ENCODE peak calls at places on chromosomes 11 and 22, in nine cellular contexts. One of them, this sample, is unnamed.

GRCh38 chr11:97140885-97141494 is 751.2 kb downstream of the JRKL start:
- DNase-seq in astrocyte of the cerebellum: no peak
- DNase-seq in heart left ventricle: no peak
- DNase-seq in uterus: no peak
- DNase-seq in BE2C: peak
- DNase-seq in GM06990: no peak
- DNase-seq in foreskin fibroblast: peak
- DNase-seq in left lung: no peak
- DNase-seq in lower lobe of right lung: no peak
- DNase-seq in this sample: peak

GRCh38 chr11:44572884-44573283 is 7.4 kb downstream of the CD82 start:
- DNase-seq in foreskin fibroblast: no peak
- DNase-seq in astrocyte of the cerebellum: no peak
- DNase-seq in left lung: no peak
- DNase-seq in heart left ventricle: no peak
- DNase-seq in uterus: no peak
- DNase-seq in BE2C: no peak
- DNase-seq in GM06990: no peak
- DNase-seq in lower lobe of right lung: no peak
- DNase-seq in this sample: no peak

GRCh38 chr11:91136631-91137030 is 913.8 kb upstream of the CHORDC1 start:
- DNase-seq in left lung: no peak
- DNase-seq in GM06990: no peak
- DNase-seq in lower lobe of right lung: no peak
- DNase-seq in heart left ventricle: no peak
- DNase-seq in uterus: no peak
- DNase-seq in foreskin fibroblast: no peak
- DNase-seq in astrocyte of the cerebellum: no peak
- DNase-seq in BE2C: no peak
- DNase-seq in this sample: no peak

GRCh38 chr11:63445720-63446119 is 45.2 kb downstream of the PLAAT5 start:
- DNase-seq in astrocyte of the cerebellum: no peak
- DNase-seq in foreskin fibroblast: peak
- DNase-seq in lower lobe of right lung: no peak
- DNase-seq in BE2C: no peak
- DNase-seq in left lung: no peak
- DNase-seq in GM06990: no peak
- DNase-seq in heart left ventricle: no peak
- DNase-seq in uterus: no peak
- DNase-seq in this sample: no peak

GRCh38 chr11:13277719-13278619 is at the start of gene BMAL1:
- DNase-seq in left lung: peak
- DNase-seq in astrocyte of the cerebellum: no peak
- DNase-seq in BE2C: no peak
- DNase-seq in heart left ventricle: peak
- DNase-seq in lower lobe of right lung: peak
- DNase-seq in foreskin fibroblast: peak
- DNase-seq in uterus: peak
- DNase-seq in GM06990: peak
- DNase-seq in this sample: peak

GRCh38 chr11:131246589-131247164 is 123.7 kb upstream of the NTM start:
- DNase-seq in foreskin fibroblast: no peak
- DNase-seq in left lung: no peak
- DNase-seq in uterus: no peak
- DNase-seq in astrocyte of the cerebellum: no peak
- DNase-seq in GM06990: peak
- DNase-seq in heart left ventricle: no peak
- DNase-seq in BE2C: no peak
- DNase-seq in lower lobe of right lung: peak
- DNase-seq in this sample: no peak

GRCh38 chr11:111944139-111944538 is 7.0 kb downstream of the DIXDC1 start:
- DNase-seq in heart left ventricle: no peak
- DNase-seq in left lung: no peak
- DNase-seq in BE2C: no peak
- DNase-seq in lower lobe of right lung: no peak
- DNase-seq in GM06990: no peak
- DNase-seq in astrocyte of the cerebellum: no peak
- DNase-seq in foreskin fibroblast: peak
- DNase-seq in uterus: no peak
- DNase-seq in this sample: peak

GRCh38 chr11:65557280-65558001 is 718 bp downstream of the LTBP3 start:
- DNase-seq in uterus: peak
- DNase-seq in GM06990: no peak
- DNase-seq in heart left ventricle: peak
- DNase-seq in foreskin fibroblast: peak
- DNase-seq in BE2C: no peak
- DNase-seq in left lung: no peak
- DNase-seq in astrocyte of the cerebellum: no peak
- DNase-seq in lower lobe of right lung: no peak
- DNase-seq in this sample: no peak

GRCh38 chr11:68454767-68455166 is 5.8 kb upstream of the PPP6R3 start:
- DNase-seq in heart left ventricle: no peak
- DNase-seq in left lung: no peak
- DNase-seq in GM06990: no peak
- DNase-seq in foreskin fibroblast: no peak
- DNase-seq in lower lobe of right lung: peak
- DNase-seq in uterus: no peak
- DNase-seq in BE2C: no peak
- DNase-seq in astrocyte of the cerebellum: no peak
- DNase-seq in this sample: no peak

GRCh38 chr22:26892401-26893033 is 235.1 kb downstream of the MIAT start:
- DNase-seq in heart left ventricle: no peak
- DNase-seq in uterus: no peak
- DNase-seq in BE2C: peak
- DNase-seq in astrocyte of the cerebellum: no peak
- DNase-seq in foreskin fibroblast: peak
- DNase-seq in GM06990: no peak
- DNase-seq in lower lobe of right lung: peak
- DNase-seq in left lung: peak
- DNase-seq in this sample: no peak

GRCh38 chr22:45268167-45268957 is 16.4 kb upstream of the UPK3A start:
- DNase-seq in uterus: peak
- DNase-seq in astrocyte of the cerebellum: no peak
- DNase-seq in GM06990: no peak
- DNase-seq in left lung: peak
- DNase-seq in BE2C: peak
- DNase-seq in heart left ventricle: no peak
- DNase-seq in foreskin fibroblast: peak
- DNase-seq in lower lobe of right lung: no peak
- DNase-seq in this sample: no peak

GRCh38 chr11:119773016-119773415 is 44.0 kb upstream of the NECTIN1 start:
- DNase-seq in uterus: no peak
- DNase-seq in BE2C: peak
- DNase-seq in astrocyte of the cerebellum: no peak
- DNase-seq in foreskin fibroblast: no peak
- DNase-seq in lower lobe of right lung: no peak
- DNase-seq in GM06990: no peak
- DNase-seq in heart left ventricle: no peak
- DNase-seq in left lung: no peak
- DNase-seq in this sample: no peak

GRCh38 chr22:46070722-46071450 is 79.4 kb upstream of the PPARA start:
- DNase-seq in heart left ventricle: peak
- DNase-seq in lower lobe of right lung: peak
- DNase-seq in foreskin fibroblast: peak
- DNase-seq in uterus: peak
- DNase-seq in BE2C: peak
- DNase-seq in astrocyte of the cerebellum: no peak
- DNase-seq in left lung: peak
- DNase-seq in GM06990: peak
- DNase-seq in this sample: peak

GRCh38 chr11:115660072-115660805 is 156.0 kb upstream of the CADM1 start:
- DNase-seq in astrocyte of the cerebellum: no peak
- DNase-seq in uterus: no peak
- DNase-seq in lower lobe of right lung: no peak
- DNase-seq in GM06990: no peak
- DNase-seq in heart left ventricle: no peak
- DNase-seq in foreskin fibroblast: peak
- DNase-seq in BE2C: no peak
- DNase-seq in left lung: no peak
- DNase-seq in this sample: no peak

GRCh38 chr11:77559686-77560425 is 29.9 kb upstream of the AQP11 start:
- DNase-seq in GM06990: no peak
- DNase-seq in left lung: no peak
- DNase-seq in BE2C: no peak
- DNase-seq in uterus: no peak
- DNase-seq in astrocyte of the cerebellum: peak
- DNase-seq in foreskin fibroblast: peak
- DNase-seq in heart left ventricle: no peak
- DNase-seq in lower lobe of right lung: no peak
- DNase-seq in this sample: peak

GRCh38 chr11:60866911-60867870 is at the start of gene ZP1:
- DNase-seq in uterus: no peak
- DNase-seq in astrocyte of the cerebellum: no peak
- DNase-seq in heart left ventricle: peak
- DNase-seq in foreskin fibroblast: no peak
- DNase-seq in GM06990: no peak
- DNase-seq in left lung: no peak
- DNase-seq in BE2C: no peak
- DNase-seq in lower lobe of right lung: peak
- DNase-seq in this sample: peak

GRCh38 chr11:64742940-64743590 is 877 bp downstream of the RASGRP2 start:
- DNase-seq in BE2C: peak
- DNase-seq in astrocyte of the cerebellum: no peak
- DNase-seq in GM06990: peak
- DNase-seq in left lung: peak
- DNase-seq in uterus: peak
- DNase-seq in foreskin fibroblast: peak
- DNase-seq in heart left ventricle: peak
- DNase-seq in lower lobe of right lung: peak
- DNase-seq in this sample: peak

GRCh38 chr22:25027959-25028840 is 75.7 kb downstream of the KIAA1671 start:
- DNase-seq in lower lobe of right lung: no peak
- DNase-seq in uterus: peak
- DNase-seq in left lung: no peak
- DNase-seq in astrocyte of the cerebellum: no peak
- DNase-seq in foreskin fibroblast: no peak
- DNase-seq in BE2C: peak
- DNase-seq in heart left ventricle: peak
- DNase-seq in GM06990: no peak
- DNase-seq in this sample: peak
- TF ChIP-seq CTCF in lower lobe of right lung: peak
- TF ChIP-seq CTCF in uterus: peak
- TF ChIP-seq CTCF in left lung: no peak
- TF ChIP-seq CTCF in astrocyte of the cerebellum: peak
- TF ChIP-seq CTCF in foreskin fibroblast: peak
- TF ChIP-seq CTCF in BE2C: peak
- TF ChIP-seq CTCF in heart left ventricle: peak
- TF ChIP-seq CTCF in GM06990: peak
- TF ChIP-seq CTCF in this sample: peak

GRCh38 chr11:2157294-2158040 is 3.5 kb downstream of the INS start:
- DNase-seq in astrocyte of the cerebellum: no peak
- DNase-seq in BE2C: no peak
- DNase-seq in left lung: no peak
- DNase-seq in foreskin fibroblast: no peak
- DNase-seq in heart left ventricle: no peak
- DNase-seq in lower lobe of right lung: no peak
- DNase-seq in uterus: no peak
- DNase-seq in GM06990: no peak
- DNase-seq in this sample: no peak

GRCh38 chr11:2158291-2158737 is 2.7 kb downstream of the INS start:
- DNase-seq in BE2C: no peak
- DNase-seq in astrocyte of the cerebellum: no peak
- DNase-seq in uterus: no peak
- DNase-seq in lower lobe of right lung: no peak
- DNase-seq in heart left ventricle: no peak
- DNase-seq in foreskin fibroblast: no peak
- DNase-seq in GM06990: no peak
- DNase-seq in left lung: no peak
- DNase-seq in this sample: no peak

GRCh38 chr11:2155511-2155910 is 5.5 kb downstream of the INS start:
- DNase-seq in heart left ventricle: no peak
- DNase-seq in uterus: no peak
- DNase-seq in astrocyte of the cerebellum: no peak
- DNase-seq in BE2C: no peak
- DNase-seq in foreskin fibroblast: no peak
- DNase-seq in left lung: no peak
- DNase-seq in lower lobe of right lung: no peak
- DNase-seq in GM06990: no peak
- DNase-seq in this sample: no peak

GRCh38 chr11:2154889-2155288 is 6.1 kb downstream of the INS start:
- DNase-seq in uterus: no peak
- DNase-seq in foreskin fibroblast: no peak
- DNase-seq in GM06990: no peak
- DNase-seq in left lung: no peak
- DNase-seq in BE2C: no peak
- DNase-seq in heart left ventricle: no peak
- DNase-seq in astrocyte of the cerebellum: no peak
- DNase-seq in lower lobe of right lung: no peak
- DNase-seq in this sample: no peak

GRCh38 chr11:2156416-2157182 is 4.4 kb downstream of the INS start:
- DNase-seq in lower lobe of right lung: peak
- DNase-seq in GM06990: no peak
- DNase-seq in foreskin fibroblast: peak
- DNase-seq in uterus: peak
- DNase-seq in heart left ventricle: peak
- DNase-seq in astrocyte of the cerebellum: peak
- DNase-seq in left lung: peak
- DNase-seq in BE2C: peak
- DNase-seq in this sample: peak
- H3K4me3 ChIP-seq in lower lobe of right lung: no peak
- H3K4me3 ChIP-seq in GM06990: no peak
- H3K4me3 ChIP-seq in foreskin fibroblast: no peak
- H3K4me3 ChIP-seq in uterus: no peak
- H3K4me3 ChIP-seq in heart left ventricle: no peak
- H3K4me3 ChIP-seq in astrocyte of the cerebellum: no peak
- H3K4me3 ChIP-seq in left lung: no peak
- H3K4me3 ChIP-seq in BE2C: no peak
- H3K4me3 ChIP-seq in this sample: no peak

DNA sequence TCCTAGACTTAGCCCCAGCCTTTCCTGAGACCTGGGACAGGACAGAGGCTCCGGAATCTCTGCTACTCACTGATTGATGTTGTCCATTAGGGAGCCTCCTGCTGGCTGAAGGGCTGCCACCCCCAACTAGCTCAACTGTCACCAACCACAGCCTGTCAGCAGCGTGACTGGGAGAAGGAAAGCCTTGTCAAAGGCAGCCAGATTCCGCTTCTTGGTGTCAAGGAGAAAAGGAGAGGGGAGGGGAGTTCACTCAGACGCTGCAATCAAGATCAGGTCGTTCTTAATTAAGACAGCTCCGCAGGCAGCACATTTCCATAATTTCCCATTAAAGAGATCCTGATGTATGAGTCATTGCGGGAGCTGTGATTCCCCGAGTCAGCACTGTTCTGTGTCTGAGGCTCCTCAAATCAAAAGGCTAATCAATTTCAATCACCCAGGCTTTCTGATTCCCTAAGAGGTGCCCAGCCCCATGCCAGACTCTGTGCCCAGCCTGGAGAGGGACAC is 152.8 kb upstream of the ZBED5 start:
- DNase-seq in astrocyte of the cerebellum: no peak
- DNase-seq in left lung: peak
- DNase-seq in GM06990: no peak
- DNase-seq in lower lobe of right lung: peak
- DNase-seq in BE2C: peak
- DNase-seq in heart left ventricle: peak
- DNase-seq in uterus: no peak
- DNase-seq in foreskin fibroblast: peak
- DNase-seq in this sample: peak
- TF ChIP-seq CTCF in astrocyte of the cerebellum: peak
- TF ChIP-seq CTCF in left lung: peak
- TF ChIP-seq CTCF in GM06990: peak
- TF ChIP-seq CTCF in lower lobe of right lung: peak
- TF ChIP-seq CTCF in BE2C: peak
- TF ChIP-seq CTCF in heart left ventricle: peak
- TF ChIP-seq CTCF in uterus: peak
- TF ChIP-seq CTCF in foreskin fibroblast: no peak
- TF ChIP-seq CTCF in this sample: peak

GRCh38 chr11:36507824-36508489 is 2.1 kb downstream of the TRAF6 start:
- DNase-seq in lower lobe of right lung: no peak
- DNase-seq in heart left ventricle: no peak
- DNase-seq in astrocyte of the cerebellum: no peak
- DNase-seq in GM06990: no peak
- DNase-seq in left lung: no peak
- DNase-seq in foreskin fibroblast: no peak
- DNase-seq in BE2C: no peak
- DNase-seq in uterus: no peak
- DNase-seq in this sample: no peak
- H3K4me3 ChIP-seq in lower lobe of right lung: peak
- H3K4me3 ChIP-seq in heart left ventricle: peak
- H3K4me3 ChIP-seq in astrocyte of the cerebellum: no peak
- H3K4me3 ChIP-seq in GM06990: peak
- H3K4me3 ChIP-seq in left lung: peak
- H3K4me3 ChIP-seq in foreskin fibroblast: peak
- H3K4me3 ChIP-seq in BE2C: no peak
- H3K4me3 ChIP-seq in uterus: no peak
- H3K4me3 ChIP-seq in this sample: peak